ENCODE peak calls at places on chromosomes 11 and 22, in five cellular contexts. K, G, O, R and T are unnamed samples.

GRCh38 chr22:27795053-27795452 is 6.5 kb downstream of the MN1 start:
- DNase-seq in K (no peak), G (no peak), O (no peak), R (no peak), T (no peak)

GRCh38 chr11:115637842-115638241 is 133.6 kb upstream of the CADM1 start:
- DNase-seq in K (no peak), G (no peak), O (no peak), R (no peak), T (no peak)

GRCh38 chr11:30861506-30861905 is 275.4 kb upstream of the MPPED2 start:
- DNase-seq in K (no peak), G (no peak), O (no peak), R (no peak), T (no peak)

GRCh38 chr11:73243093-73243485 is 25.0 kb downstream of the P2RY2 start:
- DNase-seq in K (no peak), G (no peak), O (no peak), R (no peak), T (peak)

GRCh38 chr11:109019342-109019936 is 354.6 kb downstream of the DDX10 start:
- DNase-seq in K (no peak), G (no peak), O (no peak), R (no peak), T (no peak)

GRCh38 chr11:86015699-86016098 is 53.2 kb downstream of the PICALM start:
- DNase-seq in K (no peak), G (no peak), O (no peak), R (no peak), T (no peak)

GRCh38 chr11:70738661-70739060 is 340.3 kb downstream of the CTTN start:
- DNase-seq in K (no peak), G (no peak), O (no peak), R (no peak), T (no peak)

GRCh38 chr22:17563936-17564391 is 666 bp downstream of the SLC25A18 start:
- DNase-seq in K (peak), G (peak), O (no peak), R (peak), T (no peak)

GRCh38 chr22:46424496-46424895 is 89.0 kb downstream of the TRMU start:
- DNase-seq in K (no peak), G (no peak), O (no peak), R (no peak), T (no peak)

GRCh38 chr11:126790550-126790981 is 210.0 kb downstream of the KIRREL3 start:
- DNase-seq in K (no peak), G (peak), O (no peak), R (no peak), T (no peak)

GRCh38 chr11:65454311-65454695 is 31.7 kb downstream of the NEAT1 start:
- DNase-seq in K (no peak), G (peak), O (no peak), R (no peak), T (no peak)

GRCh38 chr11:62664405-62665074 is 470 bp downstream of the C11orf98 start:
- DNase-seq in K (peak), G (peak), O (no peak), R (peak), T (no peak)

GRCh38 chr11:132028380-132029240 is 658.2 kb downstream of the NTM start:
- DNase-seq in K (no peak), G (peak), O (no peak), R (peak), T (no peak)
- TF ChIP-seq CTCF in K (no peak), G (peak), O (no peak), R (no peak), T (peak)

DNA sequence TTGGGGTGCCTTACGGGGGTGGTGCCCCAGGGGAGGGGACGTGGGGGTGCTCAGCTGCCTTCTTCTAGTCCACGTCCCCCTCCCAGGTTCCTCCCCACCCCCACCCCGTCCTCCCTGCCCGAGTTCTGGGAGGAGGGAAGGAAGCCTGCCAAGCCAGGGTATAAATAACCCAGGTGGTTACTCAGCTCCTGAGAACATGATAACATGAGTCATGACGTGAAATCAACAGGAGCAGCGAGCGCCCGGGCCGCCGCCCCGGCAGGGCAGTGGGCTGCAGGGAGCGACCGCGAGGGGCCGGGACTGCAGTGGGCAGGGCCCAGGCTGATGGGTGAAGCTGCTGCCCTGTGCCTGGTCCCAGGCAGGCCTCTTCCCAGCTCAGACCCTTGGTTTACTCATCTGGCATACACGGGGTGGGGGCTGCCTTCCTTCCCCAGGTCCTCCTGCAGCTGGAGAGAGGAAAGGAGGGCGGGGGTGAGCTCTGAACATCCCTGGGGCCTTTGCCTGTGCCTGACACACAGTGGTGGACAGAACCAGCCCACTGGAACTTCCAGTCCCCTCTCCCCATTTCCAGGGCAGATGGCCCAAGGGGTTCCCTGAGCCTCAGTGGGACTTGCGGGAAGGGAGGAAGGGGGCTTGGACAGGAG is 8.8 kb upstream of the PDGFB start:
- DNase-seq in K (peak), G (peak), O (peak), R (peak), T (no peak)
- TF ChIP-seq POLR2A in K (no peak), G (no peak), O (no peak), R (no peak), T (no peak)

GRCh38 chr22:24768537-24769374 is 5.8 kb downstream of the PIWIL3 start:
- DNase-seq in K (peak), G (peak), O (peak), R (peak), T (no peak)

GRCh38 chr22:24776525-24776924 is 2.0 kb upstream of the PIWIL3 start:
- DNase-seq in K (no peak), G (no peak), O (no peak), R (no peak), T (no peak)

GRCh38 chr22:24775769-24776492 is 1.4 kb upstream of the PIWIL3 start:
- DNase-seq in K (no peak), G (peak), O (no peak), R (no peak), T (no peak)

DNA sequence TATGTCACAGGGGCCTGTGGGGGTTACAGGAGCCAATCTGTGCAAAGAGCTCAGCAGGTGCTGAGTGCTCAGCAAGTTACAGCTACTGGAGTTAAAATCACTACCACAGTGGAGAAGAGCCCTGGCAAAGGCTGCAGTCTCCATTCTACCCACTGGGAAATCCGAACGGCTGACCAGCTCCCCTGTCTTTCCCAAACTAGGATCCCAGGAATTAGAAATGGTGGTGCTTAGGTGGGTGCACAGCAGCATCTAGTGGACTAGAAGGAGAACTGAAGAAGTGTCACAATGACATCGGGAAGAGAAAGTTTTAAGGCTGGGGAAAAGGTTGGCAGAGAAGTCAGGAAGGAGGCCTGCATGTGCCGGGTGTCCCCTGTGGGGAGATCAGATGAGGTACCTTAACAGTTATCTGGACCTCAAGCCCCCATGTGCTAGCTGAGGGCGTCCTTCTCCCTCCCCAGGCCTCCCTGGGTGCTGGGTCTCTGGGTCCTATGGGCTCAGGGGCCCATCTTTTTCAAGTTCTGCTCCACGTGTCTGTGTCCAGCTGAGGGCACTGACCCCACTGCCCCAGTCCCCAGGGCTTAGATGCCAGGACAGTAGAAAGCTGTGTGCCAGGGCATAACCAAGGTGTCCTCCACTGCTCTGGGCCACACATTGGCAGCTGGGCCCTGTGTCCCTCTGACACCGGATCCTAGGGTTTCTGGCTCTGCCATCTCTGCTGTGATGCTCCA is 1.9 kb downstream of the PIWIL3 start:
- DNase-seq in K (no peak), G (peak), O (peak), R (no peak), T (no peak)
- TF ChIP-seq CTCF in K (peak), G (peak), O (peak), R (peak), T (no peak)

DNA sequence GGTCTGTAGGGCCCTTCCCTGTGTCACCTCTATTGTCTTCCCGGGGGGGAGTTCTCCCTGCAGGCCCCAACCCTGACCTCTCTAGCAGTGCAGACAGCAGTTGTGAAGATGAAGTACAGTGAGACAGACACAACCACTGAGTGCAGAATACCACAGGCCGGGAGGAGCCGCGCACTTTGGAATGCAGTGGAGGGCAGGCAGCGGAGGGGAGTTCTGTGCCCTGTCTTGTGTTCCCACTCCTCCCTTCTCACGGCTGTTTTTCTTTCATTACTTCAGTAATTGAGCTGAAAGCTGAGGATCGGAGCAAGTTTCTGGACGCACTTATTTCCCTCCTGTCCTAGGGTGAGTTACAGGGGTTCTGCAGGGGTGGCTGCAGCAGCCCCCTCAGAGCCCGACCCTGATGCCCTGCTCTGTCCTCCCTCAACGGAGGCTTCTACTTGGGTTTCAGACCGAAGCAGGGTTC is 5.6 kb downstream of the CLDN5 start:
- DNase-seq in K (no peak), G (no peak), O (no peak), R (no peak), T (no peak)
- TF ChIP-seq POLR2A in K (no peak), G (no peak), O (no peak), R (no peak), T (no peak)

GRCh38 chr22:26681395-26681821 is 24.0 kb downstream of the MIAT start:
- DNase-seq in K (no peak), G (peak), O (no peak), R (no peak), T (peak)
- TF ChIP-seq CTCF in K (no peak), G (no peak), O (no peak), R (no peak), T (no peak)